ENCODE peak calls at places on chromosomes 12 and 14, in five cellular contexts. M is mesothelial cell of epicardium, V is B cell, Q is lung, K is A549. E is an unnamed sample.
A peak's percentile ranks its signal among the peaks of the same experiment; 100 is the strongest.

GRCh38 chr12:47237751-47238211 is 158.0 kb upstream of the AMIGO2 start:
- DNase-seq in V (no peak), Q (no peak), K (no peak), M (no peak), E (no peak)

GRCh38 chr12:2578772-2579171 is 216.0 kb upstream of the FKBP4 start:
- DNase-seq in V (no peak), M (no peak), Q (no peak), K (no peak), E (no peak)

GRCh38 chr14:94374749-94375148 is 13.7 kb downstream of the SERPINA1 start:
- DNase-seq in Q (no peak), V (no peak), K (no peak), M (no peak), E (no peak)

GRCh38 chr12:84976133-84976532 is 59.9 kb downstream of the TSPAN19 start:
- DNase-seq in M (no peak), K (no peak), Q (no peak), V (no peak), E (no peak)

GRCh38 chr14:75487155-75487671 is 35.1 kb upstream of the BATF start:
- DNase-seq in M (no peak), V (no peak), Q (peak; percentile 5), K (no peak), E (no peak)

GRCh38 chr12:132572106-132572505 is 38.3 kb downstream of the LRCOL1 start:
- DNase-seq in M (no peak), K (no peak), Q (peak; percentile 39), V (no peak), E (no peak)

GRCh38 chr14:60508707-60509437 is at the start of gene SIX6:
- DNase-seq in Q (no peak), M (peak; percentile 63), K (no peak), V (no peak), E (no peak)

GRCh38 chr12:82805812-82806497 is 119.2 kb downstream of the TMTC2 start:
- DNase-seq in V (no peak), M (no peak), K (no peak), Q (no peak), E (no peak)

GRCh38 chr14:57502581-57503254 is 9.1 kb upstream of the CCDC198 start:
- DNase-seq in M (peak; percentile 46), V (no peak), K (no peak), Q (no peak), E (no peak)

GRCh38 chr14:93939304-93940229 is 12.4 kb downstream of the FAM181A start:
- DNase-seq in V (peak; percentile 89), Q (peak; percentile 79), K (peak; percentile 84), M (peak; percentile 93), E (peak; percentile 97)

GRCh38 chr12:90836689-90837088 is 118.3 kb downstream of the CCER1 start:
- DNase-seq in M (no peak), V (no peak), K (no peak), Q (no peak), E (no peak)

GRCh38 chr12:100797246-100797645 is 2.7 kb downstream of the ANO4 start:
- DNase-seq in V (no peak), Q (no peak), M (no peak), K (no peak), E (no peak)

GRCh38 chr12:51326762-51327439 is 2.9 kb upstream of the BIN2 start:
- DNase-seq in M (no peak), Q (no peak), K (no peak), V (peak; percentile 62), E (no peak)

GRCh38 chr12:9702239-9702638 is 30.7 kb downstream of the CLECL1 start:
- DNase-seq in V (no peak), M (no peak), K (no peak), Q (no peak), E (no peak)

GRCh38 chr12:70354777-70355176 is 11.3 kb upstream of the KCNMB4 start:
- DNase-seq in Q (no peak), K (no peak), V (no peak), M (no peak), E (no peak)

GRCh38 chr12:111360325-111360930 is 8.5 kb downstream of the PHETA1 start:
- DNase-seq in Q (no peak), M (no peak), K (no peak), V (no peak), E (no peak)

GRCh38 chr14:51719970-51720369 is 68.3 kb downstream of the FRMD6 start:
- DNase-seq in K (no peak), V (no peak), Q (no peak), M (no peak), E (no peak)

GRCh38 chr14:70084226-70084625 is 104.5 kb downstream of the SLC8A3 start:
- DNase-seq in M (no peak), K (no peak), Q (no peak), V (no peak), E (no peak)

GRCh38 chr12:64883264-64884163 is 59.1 kb downstream of the TBC1D30 start:
- DNase-seq in K (peak; percentile 27), V (no peak), M (no peak), Q (no peak), E (no peak)

GRCh38 chr12:48004039-48004940 is at the start of gene COL2A1:
- DNase-seq in K (peak; percentile 35), M (peak; percentile 69), Q (no peak), V (peak; percentile 24), E (no peak)

GRCh38 chr12:54983536-54984102 is 943 bp downstream of the TESPA1 start:
- DNase-seq in Q (no peak), M (no peak), K (no peak), V (no peak), E (no peak)

GRCh38 chr14:71179046-71179445 is 271.8 kb downstream of the PCNX1 start:
- DNase-seq in Q (no peak), V (peak; percentile 21), K (no peak), M (no peak), E (no peak)

GRCh38 chr12:42565001-42565400 is 24.5 kb downstream of the PRICKLE1 start:
- DNase-seq in V (no peak), M (no peak), Q (no peak), K (no peak), E (no peak)

GRCh38 chr12:27002141-27002540 is 12.0 kb downstream of the TM7SF3 start:
- DNase-seq in K (no peak), Q (no peak), V (no peak), M (no peak), E (no peak)

GRCh38 chr12:88420460-88420859 is 159.8 kb downstream of the KITLG start:
- DNase-seq in M (no peak), K (peak; percentile 3), V (no peak), Q (no peak), E (no peak)

GRCh38 chr14:65462411-65462810 is 49.9 kb downstream of the FUT8 start:
- DNase-seq in V (no peak), M (no peak), Q (no peak), K (no peak), E (no peak)

GRCh38 chr12:3168775-3169221 is 91.6 kb downstream of the TSPAN9 start:
- DNase-seq in Q (no peak), M (peak; percentile 61), K (peak; percentile 86), V (no peak), E (no peak)

GRCh38 chr14:22434030-22434429 is 155.0 kb downstream of the DAD1 start:
- DNase-seq in M (no peak), Q (no peak), K (no peak), V (no peak), E (no peak)

GRCh38 chr12:53268009-53268636 is at the start of gene ESPL1:
- DNase-seq in M (peak; percentile 82), K (peak; percentile 92), V (peak; percentile 88), Q (peak; percentile 62), E (peak; percentile 76)
- TF ChIP-seq CTCF in M (peak; percentile 31), K (peak; percentile 21), V (peak; percentile 49), Q (peak; percentile 2), E (no peak)

GRCh38 chr12:5684989-5685388 is 253.1 kb downstream of the NTF3 start:
- DNase-seq in Q (peak; percentile 31), K (no peak), V (no peak), M (no peak), E (no peak)
- TF ChIP-seq CTCF in Q (no peak), K (no peak), V (no peak), M (no peak), E (no peak)

DNA sequence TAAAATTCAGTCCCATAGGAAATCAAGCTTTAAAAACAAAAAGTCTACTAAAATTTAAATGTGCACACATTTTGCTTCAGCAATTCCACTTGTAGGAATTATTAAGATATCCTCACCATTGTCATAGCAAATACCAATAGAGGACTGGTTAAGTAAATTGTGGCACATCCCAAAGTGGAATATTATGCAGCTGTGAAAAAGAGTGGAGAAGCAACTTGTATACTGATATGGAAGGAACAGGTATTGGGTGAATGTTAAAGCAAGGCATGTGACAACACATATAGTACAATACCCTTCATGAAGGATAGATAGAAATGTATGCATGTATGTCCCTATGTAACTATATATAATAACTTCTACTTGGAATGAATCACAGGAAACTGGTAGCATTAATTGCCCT is 11.9 kb downstream of the KRT8 start:
- DNase-seq in V (no peak), Q (no peak), M (no peak), K (no peak), E (no peak)
- TF ChIP-seq CTCF in V (no peak), Q (no peak), M (no peak), K (no peak), E (no peak)

GRCh38 chr14:47442206-47442605 is 233.2 kb downstream of the MDGA2 start:
- DNase-seq in K (no peak), V (no peak), Q (no peak), M (no peak), E (no peak)
- TF ChIP-seq CTCF in K (no peak), V (no peak), Q (no peak), M (no peak), E (no peak)

GRCh38 chr14:55281316-55281839 is 10.2 kb downstream of the FBXO34 start:
- DNase-seq in K (no peak), Q (no peak), M (no peak), V (no peak), E (no peak)

GRCh38 chr14:55277972-55278740 is 6.9 kb downstream of the FBXO34 start:
- DNase-seq in M (no peak), Q (no peak), V (no peak), K (no peak), E (no peak)

GRCh38 chr14:55276736-55277135 is 5.5 kb downstream of the FBXO34 start:
- DNase-seq in K (no peak), Q (no peak), V (no peak), M (no peak), E (no peak)

GRCh38 chr14:55274760-55275159 is 3.5 kb downstream of the FBXO34 start:
- DNase-seq in K (no peak), Q (no peak), V (no peak), M (no peak), E (no peak)

GRCh38 chr14:55279384-55279783 is 8.2 kb downstream of the FBXO34 start:
- DNase-seq in M (no peak), V (no peak), Q (no peak), K (no peak), E (no peak)
- TF ChIP-seq CTCF in M (no peak), V (no peak), Q (no peak), K (no peak), E (no peak)

GRCh38 chr14:73935666-73936065 is 14.2 kb downstream of the FAM161B start:
- DNase-seq in M (no peak), V (no peak), Q (no peak), K (peak; percentile 75), E (no peak)
- TF ChIP-seq CTCF in M (peak; percentile 52), V (no peak), Q (no peak), K (no peak), E (no peak)

GRCh38 chr14:26008290-26008689 is 589.5 kb downstream of the NOVA1 start:
- DNase-seq in Q (no peak), K (no peak), V (no peak), M (no peak), E (no peak)
- TF ChIP-seq CTCF in Q (no peak), K (no peak), V (no peak), M (no peak), E (no peak)

E was measured in natural killer cell.